ENCODE peak calls at places on chromosomes 3 and 15, in seven cellular contexts. One of them, this sample, is unnamed. For H3K4me1 and H3K36me3, the result is how much of the 10 kb centered on the place peaks cover.

GRCh38 chr15:25345943-25346342 is 92.9 kb downstream of the UBE3A start:
- DNase-seq in SJSA1: no peak
- DNase-seq in tibial nerve: peak
- DNase-seq in osteoblast: no peak
- DNase-seq in gastrocnemius medialis: peak
- DNase-seq in Panc1: no peak
- DNase-seq in hepatocyte: no peak
- DNase-seq in this sample: peak

GRCh38 chr3:181700168-181701087 is 11.3 kb upstream of the SOX2 start:
- DNase-seq in SJSA1: peak
- DNase-seq in tibial nerve: peak
- DNase-seq in osteoblast: peak
- DNase-seq in gastrocnemius medialis: peak
- DNase-seq in Panc1: peak
- DNase-seq in hepatocyte: peak
- DNase-seq in this sample: peak

GRCh38 chr3:32406481-32407408 is 15.1 kb downstream of the CMTM7 start:
- DNase-seq in SJSA1: no peak
- DNase-seq in tibial nerve: no peak
- DNase-seq in osteoblast: no peak
- DNase-seq in gastrocnemius medialis: no peak
- DNase-seq in Panc1: no peak
- DNase-seq in hepatocyte: no peak
- DNase-seq in this sample: no peak

GRCh38 chr15:40259021-40259420 is 20.2 kb downstream of the PAK6 start:
- DNase-seq in SJSA1: no peak
- DNase-seq in tibial nerve: no peak
- DNase-seq in osteoblast: no peak
- DNase-seq in gastrocnemius medialis: no peak
- DNase-seq in Panc1: no peak
- DNase-seq in hepatocyte: no peak
- DNase-seq in this sample: no peak

GRCh38 chr3:108441081-108441507 is 69.3 kb downstream of the MYH15 start:
- DNase-seq in SJSA1: no peak
- DNase-seq in tibial nerve: no peak
- DNase-seq in osteoblast: no peak
- DNase-seq in gastrocnemius medialis: no peak
- DNase-seq in Panc1: no peak
- DNase-seq in hepatocyte: no peak
- DNase-seq in this sample: no peak

GRCh38 chr3:23751485-23751811 is 54.3 kb upstream of the UBE2E1 start:
- DNase-seq in SJSA1: peak
- DNase-seq in tibial nerve: no peak
- DNase-seq in osteoblast: no peak
- DNase-seq in gastrocnemius medialis: no peak
- DNase-seq in Panc1: no peak
- DNase-seq in hepatocyte: no peak
- DNase-seq in this sample: peak

GRCh38 chr3:143421556-143421955 is 302.0 kb downstream of the CHST2 start:
- DNase-seq in SJSA1: no peak
- DNase-seq in tibial nerve: no peak
- DNase-seq in osteoblast: no peak
- DNase-seq in gastrocnemius medialis: no peak
- DNase-seq in Panc1: no peak
- DNase-seq in hepatocyte: no peak
- DNase-seq in this sample: no peak

GRCh38 chr3:119170821-119171220 is 2.6 kb upstream of the UPK1B start:
- DNase-seq in SJSA1: no peak
- DNase-seq in tibial nerve: no peak
- DNase-seq in osteoblast: peak
- DNase-seq in gastrocnemius medialis: no peak
- DNase-seq in Panc1: no peak
- DNase-seq in hepatocyte: no peak
- DNase-seq in this sample: no peak

GRCh38 chr3:188439080-188439479 is 285.1 kb downstream of the LPP start:
- DNase-seq in SJSA1: no peak
- DNase-seq in tibial nerve: no peak
- DNase-seq in osteoblast: no peak
- DNase-seq in gastrocnemius medialis: no peak
- DNase-seq in Panc1: no peak
- DNase-seq in hepatocyte: no peak
- DNase-seq in this sample: peak

GRCh38 chr3:187020376-187020775 is 90.0 kb downstream of the ST6GAL1 start:
- DNase-seq in SJSA1: no peak
- DNase-seq in tibial nerve: no peak
- DNase-seq in osteoblast: no peak
- DNase-seq in gastrocnemius medialis: no peak
- DNase-seq in Panc1: no peak
- DNase-seq in hepatocyte: no peak
- DNase-seq in this sample: no peak

GRCh38 chr15:86139828-86140227 is 60.2 kb downstream of the AGBL1 start:
- DNase-seq in SJSA1: peak
- DNase-seq in tibial nerve: no peak
- DNase-seq in osteoblast: peak
- DNase-seq in gastrocnemius medialis: no peak
- DNase-seq in Panc1: peak
- DNase-seq in hepatocyte: no peak
- DNase-seq in this sample: no peak

GRCh38 chr3:23859012-23859743 is 53.4 kb downstream of the UBE2E1 start:
- DNase-seq in SJSA1: no peak
- DNase-seq in tibial nerve: no peak
- DNase-seq in osteoblast: no peak
- DNase-seq in gastrocnemius medialis: peak
- DNase-seq in Panc1: no peak
- DNase-seq in hepatocyte: no peak
- DNase-seq in this sample: no peak

GRCh38 chr15:93250212-93250611 is 161.2 kb upstream of the RGMA start:
- DNase-seq in SJSA1: no peak
- DNase-seq in tibial nerve: no peak
- DNase-seq in osteoblast: no peak
- DNase-seq in gastrocnemius medialis: no peak
- DNase-seq in Panc1: no peak
- DNase-seq in hepatocyte: no peak
- DNase-seq in this sample: no peak

GRCh38 chr3:129235310-129235917 is 14.0 kb upstream of the COPG1 start:
- DNase-seq in SJSA1: no peak
- DNase-seq in tibial nerve: no peak
- DNase-seq in osteoblast: no peak
- DNase-seq in gastrocnemius medialis: no peak
- DNase-seq in Panc1: no peak
- DNase-seq in hepatocyte: no peak
- DNase-seq in this sample: no peak

GRCh38 chr15:76903251-76903681 is 1.9 kb downstream of the SCAPER start:
- DNase-seq in SJSA1: no peak
- DNase-seq in tibial nerve: no peak
- DNase-seq in osteoblast: no peak
- DNase-seq in gastrocnemius medialis: no peak
- DNase-seq in Panc1: peak
- DNase-seq in hepatocyte: peak
- DNase-seq in this sample: no peak

GRCh38 chr3:62670351-62670750 is 204.9 kb downstream of the CADPS start:
- DNase-seq in SJSA1: no peak
- DNase-seq in tibial nerve: no peak
- DNase-seq in osteoblast: no peak
- DNase-seq in gastrocnemius medialis: no peak
- DNase-seq in Panc1: no peak
- DNase-seq in hepatocyte: peak
- DNase-seq in this sample: no peak

GRCh38 chr3:105144837-105145236 is 221.9 kb upstream of the ALCAM start:
- DNase-seq in SJSA1: no peak
- DNase-seq in tibial nerve: no peak
- DNase-seq in osteoblast: no peak
- DNase-seq in gastrocnemius medialis: no peak
- DNase-seq in Panc1: no peak
- DNase-seq in hepatocyte: no peak
- DNase-seq in this sample: no peak

GRCh38 chr3:17162116-17162515 is 277.4 kb downstream of the PLCL2 start:
- DNase-seq in SJSA1: no peak
- DNase-seq in tibial nerve: no peak
- DNase-seq in osteoblast: no peak
- DNase-seq in gastrocnemius medialis: no peak
- DNase-seq in Panc1: no peak
- DNase-seq in hepatocyte: no peak
- DNase-seq in this sample: no peak

GRCh38 chr3:46661776-46662766 is 31.4 kb downstream of the ALS2CL start:
- DNase-seq in SJSA1: peak
- DNase-seq in tibial nerve: no peak
- DNase-seq in osteoblast: peak
- DNase-seq in gastrocnemius medialis: no peak
- DNase-seq in Panc1: no peak
- DNase-seq in hepatocyte: no peak
- DNase-seq in this sample: peak

GRCh38 chr3:16510620-16511319 is 2.7 kb downstream of the RFTN1 start:
- DNase-seq in SJSA1: no peak
- DNase-seq in tibial nerve: no peak
- DNase-seq in osteoblast: no peak
- DNase-seq in gastrocnemius medialis: no peak
- DNase-seq in Panc1: no peak
- DNase-seq in hepatocyte: no peak
- DNase-seq in this sample: no peak

GRCh38 chr15:67137951-67138935 is 72.8 kb downstream of the SMAD3 start:
- DNase-seq in SJSA1: no peak
- DNase-seq in tibial nerve: no peak
- DNase-seq in osteoblast: peak
- DNase-seq in gastrocnemius medialis: no peak
- DNase-seq in Panc1: no peak
- DNase-seq in hepatocyte: no peak
- DNase-seq in this sample: no peak

GRCh38 chr15:67137319-67137718 is 71.9 kb downstream of the SMAD3 start:
- DNase-seq in SJSA1: no peak
- DNase-seq in tibial nerve: no peak
- DNase-seq in osteoblast: peak
- DNase-seq in gastrocnemius medialis: no peak
- DNase-seq in Panc1: no peak
- DNase-seq in hepatocyte: no peak
- DNase-seq in this sample: no peak

GRCh38 chr15:67135494-67135893 is 70.1 kb downstream of the SMAD3 start:
- DNase-seq in SJSA1: no peak
- DNase-seq in tibial nerve: no peak
- DNase-seq in osteoblast: no peak
- DNase-seq in gastrocnemius medialis: no peak
- DNase-seq in Panc1: no peak
- DNase-seq in hepatocyte: peak
- DNase-seq in this sample: no peak

GRCh38 chr15:67134577-67135492 is 69.4 kb downstream of the SMAD3 start:
- DNase-seq in SJSA1: no peak
- DNase-seq in tibial nerve: no peak
- DNase-seq in osteoblast: no peak
- DNase-seq in gastrocnemius medialis: no peak
- DNase-seq in Panc1: no peak
- DNase-seq in hepatocyte: peak
- DNase-seq in this sample: no peak

DNA sequence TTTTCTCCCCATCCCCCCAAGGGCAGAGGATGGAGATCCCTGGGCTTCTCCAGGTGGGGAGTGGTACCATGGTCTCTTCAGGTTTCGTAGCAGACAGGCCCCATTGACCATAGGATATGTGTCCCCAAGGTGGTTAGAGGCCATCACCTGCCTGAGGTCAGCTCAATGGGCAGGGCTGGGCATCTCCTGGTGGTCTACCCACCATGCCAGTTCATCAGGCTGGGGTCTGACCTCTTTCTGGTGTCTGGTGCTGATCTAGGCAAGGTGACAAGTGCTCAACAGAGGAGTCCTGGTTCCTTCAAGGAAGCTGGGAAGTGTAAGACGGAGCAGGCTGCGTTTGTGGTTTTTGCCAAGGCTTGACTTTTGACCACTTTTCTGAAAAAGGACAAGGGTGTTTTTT is 71.4 kb downstream of the SMAD3 start:
- DNase-seq in SJSA1: no peak
- DNase-seq in tibial nerve: no peak
- DNase-seq in osteoblast: no peak
- DNase-seq in gastrocnemius medialis: no peak
- DNase-seq in Panc1: no peak
- DNase-seq in hepatocyte: no peak
- DNase-seq in this sample: no peak
- H3K4me1 ChIP-seq in SJSA1: half or more
- H3K4me1 ChIP-seq in tibial nerve: half or more
- H3K4me1 ChIP-seq in osteoblast: half or more
- H3K4me1 ChIP-seq in gastrocnemius medialis: half or more
- H3K4me1 ChIP-seq in Panc1: half or more
- H3K4me1 ChIP-seq in hepatocyte: half or more
- H3K4me1 ChIP-seq in this sample: half or more

GRCh38 chr3:64612916-64613526 is 74.8 kb downstream of the ADAMTS9 start:
- DNase-seq in SJSA1: no peak
- DNase-seq in tibial nerve: no peak
- DNase-seq in osteoblast: no peak
- DNase-seq in gastrocnemius medialis: no peak
- DNase-seq in Panc1: no peak
- DNase-seq in hepatocyte: peak
- DNase-seq in this sample: no peak
- H3K4me3 ChIP-seq in SJSA1: no peak
- H3K4me3 ChIP-seq in tibial nerve: no peak
- H3K4me3 ChIP-seq in osteoblast: no peak
- H3K4me3 ChIP-seq in gastrocnemius medialis: peak
- H3K4me3 ChIP-seq in Panc1: no peak
- H3K4me3 ChIP-seq in hepatocyte: no peak
- H3K4me3 ChIP-seq in this sample: no peak

GRCh38 chr15:53591041-53591440 is 168.4 kb downstream of the WDR72 start:
- DNase-seq in SJSA1: no peak
- DNase-seq in tibial nerve: no peak
- DNase-seq in osteoblast: no peak
- DNase-seq in gastrocnemius medialis: no peak
- DNase-seq in Panc1: no peak
- DNase-seq in hepatocyte: no peak
- DNase-seq in this sample: no peak
- H3K36me3 ChIP-seq in SJSA1: under half
- H3K36me3 ChIP-seq in tibial nerve: under half
- H3K36me3 ChIP-seq in osteoblast: under half
- H3K36me3 ChIP-seq in gastrocnemius medialis: under half
- H3K36me3 ChIP-seq in Panc1: under half
- H3K36me3 ChIP-seq in hepatocyte: under half
- H3K36me3 ChIP-seq in this sample: under half

GRCh38 chr15:74396146-74396438 is 28.6 kb upstream of the CYP11A1 start:
- DNase-seq in SJSA1: no peak
- DNase-seq in tibial nerve: no peak
- DNase-seq in osteoblast: no peak
- DNase-seq in gastrocnemius medialis: no peak
- DNase-seq in Panc1: no peak
- DNase-seq in hepatocyte: no peak
- DNase-seq in this sample: no peak
- H3K4me1 ChIP-seq in SJSA1: under half
- H3K4me1 ChIP-seq in tibial nerve: under half
- H3K4me1 ChIP-seq in osteoblast: half or more
- H3K4me1 ChIP-seq in gastrocnemius medialis: under half
- H3K4me1 ChIP-seq in Panc1: under half
- H3K4me1 ChIP-seq in hepatocyte: under half
- H3K4me1 ChIP-seq in this sample: under half

This sample was measured in heart right ventricle.